ENCODE peak calls at places on chromosomes 11 and 22, in six cellular contexts. K is stomach, F is A549, I is HFF-Myc, Z is mucosa of descending colon, B is cardiac muscle cell. T is an unnamed sample.

GRCh38 chr11:123491241-123491640 is 61.2 kb downstream of the GRAMD1B start:
- DNase-seq in Z (no peak), F (no peak), B (no peak), K (no peak), I (no peak), T (no peak)

GRCh38 chr11:69659591-69659990 is 15.6 kb downstream of the LTO1 start:
- DNase-seq in B (no peak), I (no peak), Z (peak), F (no peak), K (no peak), T (no peak)

GRCh38 chr22:29782061-29782845 is 15.1 kb downstream of the UQCR10 start:
- DNase-seq in B (no peak), Z (peak), K (peak), I (no peak), F (no peak), T (no peak)

GRCh38 chr11:119529936-119530335 is 107.0 kb upstream of the THY1 start:
- DNase-seq in K (no peak), B (no peak), Z (no peak), I (no peak), F (no peak), T (no peak)

GRCh38 chr11:75445315-75445953 is 12.4 kb upstream of the KLHL35 start:
- DNase-seq in I (no peak), F (peak), K (peak), B (peak), Z (peak), T (peak)

GRCh38 chr11:1557904-1558831 is 13.9 kb downstream of the DUSP8 start:
- DNase-seq in F (peak), K (peak), Z (peak), I (no peak), B (no peak), T (peak)

GRCh38 chr11:78595431-78596130 is 20.9 kb upstream of the NARS2 start:
- DNase-seq in I (peak), Z (no peak), K (no peak), F (no peak), B (no peak), T (no peak)

GRCh38 chr11:35725880-35726279 is 63.3 kb downstream of the TRIM44 start:
- DNase-seq in B (no peak), K (no peak), Z (no peak), F (no peak), I (peak), T (peak)

GRCh38 chr11:120079750-120080610 is 57.9 kb downstream of the TRIM29 start:
- DNase-seq in F (no peak), Z (peak), K (peak), B (no peak), I (no peak), T (no peak)

GRCh38 chr22:38831166-38831945 is 12.5 kb downstream of the NPTXR start:
- DNase-seq in Z (no peak), B (no peak), K (no peak), I (no peak), F (no peak), T (peak)

GRCh38 chr11:69890476-69890875 is 71.3 kb upstream of the FGF3 start:
- DNase-seq in Z (peak), F (no peak), I (no peak), B (no peak), K (no peak), T (no peak)

GRCh38 chr22:47275479-47276218 is 513.2 kb downstream of the TBC1D22A start:
- DNase-seq in B (no peak), F (no peak), I (no peak), Z (no peak), K (no peak), T (peak)

GRCh38 chr11:117876341-117877119 is at the start of gene FXYD6:
- DNase-seq in Z (peak), F (no peak), B (peak), K (no peak), I (no peak), T (peak)

GRCh38 chr11:8251767-8252295 is 11.8 kb downstream of the LMO1 start:
- DNase-seq in Z (no peak), I (no peak), B (no peak), K (no peak), F (no peak), T (no peak)

GRCh38 chr22:47354668-47355387 is 592.4 kb downstream of the TBC1D22A start:
- DNase-seq in F (no peak), B (no peak), K (peak), Z (no peak), I (no peak), T (no peak)

GRCh38 chr22:45170001-45170466 is 6.3 kb downstream of the NUP50 start:
- DNase-seq in F (no peak), I (no peak), B (no peak), K (no peak), Z (no peak), T (no peak)

GRCh38 chr22:19983701-19984100 is 32.9 kb downstream of the ARVCF start:
- DNase-seq in F (no peak), Z (peak), I (no peak), K (no peak), B (no peak), T (no peak)

GRCh38 chr11:9396752-9397151 is 12.3 kb downstream of the IPO7 start:
- DNase-seq in F (no peak), Z (no peak), K (no peak), B (no peak), I (no peak), T (no peak)

GRCh38 chr11:61495801-61496601 is 12.5 kb upstream of the LRRC10B start:
- DNase-seq in Z (no peak), F (no peak), K (peak), I (no peak), B (no peak), T (no peak)

GRCh38 chr11:119324124-119324665 is 7.3 kb upstream of the MCAM start:
- DNase-seq in F (no peak), B (no peak), K (no peak), Z (no peak), I (no peak), T (no peak)

GRCh38 chr22:49324527-49325491 is 502.9 kb downstream of the BRD1 start:
- DNase-seq in I (no peak), B (no peak), F (no peak), K (peak), Z (no peak), T (no peak)

GRCh38 chr11:111797145-111797581 is 31.0 kb upstream of the PPP2R1B start:
- DNase-seq in B (no peak), Z (no peak), K (no peak), I (peak), F (no peak), T (peak)

GRCh38 chr22:19645905-19646304 is 68.4 kb upstream of the SEPTIN5 start:
- DNase-seq in I (no peak), K (no peak), F (no peak), B (no peak), Z (no peak), T (no peak)

GRCh38 chr22:35506259-35506570 is 34.4 kb upstream of the RASD2 start:
- DNase-seq in F (no peak), B (no peak), Z (no peak), K (no peak), I (peak), T (no peak)

GRCh38 chr11:73325036-73325981 is 17.2 kb downstream of the ARHGEF17 start:
- DNase-seq in Z (no peak), F (no peak), K (no peak), B (no peak), I (no peak), T (no peak)

GRCh38 chr22:21753374-21754111 is 17.9 kb upstream of the YPEL1 start:
- DNase-seq in F (no peak), B (no peak), K (no peak), Z (no peak), I (no peak), T (no peak)

GRCh38 chr22:50481440-50482106 is at the start of gene ADM2:
- DNase-seq in K (peak), I (no peak), B (peak), F (peak), Z (peak), T (no peak)
- H3K4me3 ChIP-seq in K (peak), I (peak), B (peak), F (peak), Z (peak), T (peak)

DNA sequence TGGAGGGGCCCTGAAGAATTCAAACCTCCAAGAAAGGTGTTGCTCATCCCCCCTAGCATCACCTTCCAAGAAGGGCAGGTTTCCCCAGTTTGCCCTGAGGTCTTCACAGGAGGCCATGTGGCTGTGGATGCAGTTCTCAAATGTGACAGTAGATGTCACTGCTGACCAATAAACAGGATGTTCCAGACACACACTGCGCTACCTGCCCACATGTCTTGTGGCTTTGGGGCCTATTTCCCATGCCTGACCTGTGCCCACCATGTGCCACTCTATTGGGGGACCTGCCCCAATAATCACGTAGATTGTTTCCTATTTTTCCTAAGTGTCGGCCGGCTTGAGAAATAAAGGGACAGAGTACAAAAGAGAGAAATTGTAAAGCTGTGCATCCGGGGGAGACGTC is 4.5 kb downstream of the GSTT2 start:
- DNase-seq in B (peak), Z (no peak), I (peak), K (no peak), F (no peak), T (peak)
- TF ChIP-seq CTCF in B (peak), Z (no peak), I (peak), K (peak), F (peak), T (peak)

DNA sequence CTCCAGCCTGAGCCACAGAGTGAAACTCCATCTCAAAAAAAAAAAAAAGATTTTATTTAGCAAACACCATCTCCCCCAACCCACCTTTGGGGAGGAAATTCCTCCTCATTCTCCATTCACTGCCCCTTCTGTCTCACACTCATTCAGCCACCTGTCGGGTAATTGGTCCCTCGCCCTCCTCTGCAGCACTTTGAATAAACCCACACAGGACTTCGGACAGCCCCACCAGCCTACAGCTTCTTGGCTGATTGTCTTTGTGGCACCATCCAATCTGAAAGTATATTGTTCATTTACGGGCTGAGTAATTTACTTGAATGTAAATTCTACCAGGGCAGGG is 7.5 kb upstream of the GGA1 start:
- DNase-seq in I (no peak), F (no peak), Z (no peak), K (no peak), B (peak), T (no peak)
- H3K4me3 ChIP-seq in I (no peak), F (no peak), Z (no peak), K (no peak), B (no peak), T (no peak)

GRCh38 chr11:86676533-86677154 is 4.2 kb upstream of the ME3 start:
- DNase-seq in I (no peak), B (peak), F (no peak), K (no peak), Z (peak), T (no peak)
- TF ChIP-seq CTCF in I (peak), B (peak), F (peak), K (no peak), Z (no peak), T (peak)

DNA sequence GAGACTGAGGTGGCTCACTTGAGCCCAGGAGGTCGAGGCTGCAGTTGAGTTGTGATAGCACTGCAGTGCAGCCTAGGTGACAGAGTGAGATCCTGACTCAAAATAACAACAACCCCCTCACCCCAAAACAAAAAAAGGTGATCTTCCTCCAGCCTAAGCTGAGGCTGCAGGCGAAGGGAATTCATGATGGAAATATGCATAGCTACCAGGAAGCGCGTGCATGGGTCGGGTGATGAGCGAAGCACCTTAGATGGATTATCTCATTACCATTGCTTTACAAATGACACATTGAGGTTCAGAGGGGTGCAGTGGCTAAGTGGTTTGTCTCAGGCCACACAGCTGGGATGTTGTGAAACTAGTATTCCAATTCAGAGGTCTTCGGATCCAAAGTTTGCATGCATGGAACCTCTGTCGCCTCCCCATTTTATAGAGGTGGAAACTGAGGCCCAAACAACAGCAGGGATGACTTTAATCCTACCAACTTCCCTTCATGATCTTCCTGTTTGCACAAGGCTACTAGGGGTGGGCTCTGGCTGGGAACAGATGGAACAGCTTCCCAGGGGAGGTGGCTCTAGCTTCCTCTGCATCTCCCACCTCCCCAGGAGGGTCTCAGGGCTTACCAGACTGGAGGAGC is 4.6 kb downstream of the SLC29A2 start:
- DNase-seq in Z (no peak), K (no peak), F (no peak), B (no peak), I (no peak), T (no peak)
- H3K4me3 ChIP-seq in Z (no peak), K (no peak), F (no peak), B (no peak), I (no peak), T (no peak)

GRCh38 chr11:251550-251949 is 14.8 kb downstream of the PSMD13 start:
- DNase-seq in K (no peak), Z (no peak), I (no peak), F (no peak), B (no peak), T (no peak)

GRCh38 chr11:250274-250673 is 13.5 kb downstream of the PSMD13 start:
- DNase-seq in Z (no peak), K (no peak), I (no peak), F (no peak), B (no peak), T (no peak)

GRCh38 chr11:249062-249461 is 12.3 kb downstream of the PSMD13 start:
- DNase-seq in Z (no peak), F (no peak), I (no peak), K (no peak), B (no peak), T (no peak)

GRCh38 chr11:252666-253065 is 15.9 kb downstream of the PSMD13 start:
- DNase-seq in I (no peak), K (no peak), F (no peak), Z (no peak), B (no peak), T (no peak)

GRCh38 chr11:250740-251299 is 14.0 kb downstream of the PSMD13 start:
- DNase-seq in F (peak), K (peak), Z (peak), B (peak), I (no peak), T (peak)
- TF ChIP-seq CTCF in F (peak), K (peak), Z (peak), B (peak), I (peak), T (peak)

DNA sequence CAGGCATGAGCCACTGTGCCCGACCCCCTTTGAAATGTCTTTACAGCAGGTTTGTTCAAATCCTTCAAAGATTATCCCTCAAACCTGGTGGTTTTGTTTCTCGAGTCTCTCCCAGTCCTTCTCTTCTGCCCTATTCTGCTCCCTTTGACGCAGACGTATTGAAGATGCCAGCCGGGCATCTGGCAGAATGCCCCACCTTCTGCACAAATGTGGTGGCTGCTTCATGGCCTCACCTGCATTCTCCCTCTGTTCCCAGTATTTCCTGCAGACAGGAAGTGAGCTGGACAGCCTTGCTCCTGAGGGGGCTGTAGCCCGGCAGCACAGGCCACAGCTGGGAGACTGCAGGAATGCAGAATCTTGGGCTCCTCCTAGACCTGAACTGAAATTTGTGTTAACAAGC is 4.8 kb upstream of the NAP1L4 start:
- DNase-seq in I (no peak), K (peak), B (no peak), F (no peak), Z (no peak), T (no peak)
- H3K4me3 ChIP-seq in I (no peak), K (no peak), B (no peak), F (no peak), Z (no peak), T (no peak)

GRCh38 chr11:60165946-60166345 is 16.9 kb downstream of the MS4A6A start:
- DNase-seq in K (no peak), B (no peak), Z (no peak), F (no peak), I (no peak), T (no peak)

GRCh38 chr11:60172011-60172410 is 10.9 kb downstream of the MS4A6A start:
- DNase-seq in F (no peak), I (no peak), Z (no peak), K (no peak), B (no peak), T (no peak)

GRCh38 chr11:60170566-60170965 is 12.3 kb downstream of the MS4A6A start:
- DNase-seq in B (no peak), F (no peak), Z (no peak), K (no peak), I (no peak), T (no peak)

GRCh38 chr11:60168306-60168705 is 14.6 kb downstream of the MS4A6A start:
- DNase-seq in I (no peak), Z (no peak), B (no peak), K (no peak), F (no peak), T (no peak)

DNA sequence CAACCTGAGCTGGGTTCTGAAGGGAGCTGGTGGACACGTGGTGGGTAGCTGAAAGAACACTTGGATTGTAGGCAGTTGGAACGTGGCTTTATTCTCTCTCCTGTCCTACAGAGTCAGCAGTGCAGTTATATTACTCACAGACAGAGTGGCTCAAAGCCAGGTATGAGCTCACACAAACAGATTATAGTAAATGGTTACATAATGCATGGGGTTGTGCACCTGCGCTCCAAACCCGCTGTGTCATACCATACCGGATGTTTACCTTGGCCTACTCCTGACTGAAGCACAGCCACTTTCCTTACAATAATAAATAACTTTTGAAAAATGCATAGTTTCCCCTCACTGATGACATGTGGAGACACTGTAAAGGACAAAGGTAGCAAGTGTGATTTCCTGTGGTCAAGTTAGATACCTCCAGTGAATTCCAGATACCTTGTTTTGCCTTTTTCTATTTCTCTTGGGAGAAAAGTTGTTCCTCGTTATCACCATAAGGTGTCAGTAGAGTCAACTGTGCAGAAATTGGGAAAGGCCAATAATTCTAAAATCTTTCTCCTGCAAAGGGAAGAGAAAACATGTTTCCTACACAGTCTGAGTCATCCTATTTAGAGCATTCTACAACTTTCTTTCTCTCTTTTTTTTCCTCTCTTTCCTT is 13.5 kb downstream of the MS4A6A start:
- DNase-seq in Z (no peak), K (peak), B (no peak), F (peak), I (no peak), T (peak)
- TF ChIP-seq CTCF in Z (no peak), K (no peak), B (peak), F (peak), I (no peak), T (peak)

DNA sequence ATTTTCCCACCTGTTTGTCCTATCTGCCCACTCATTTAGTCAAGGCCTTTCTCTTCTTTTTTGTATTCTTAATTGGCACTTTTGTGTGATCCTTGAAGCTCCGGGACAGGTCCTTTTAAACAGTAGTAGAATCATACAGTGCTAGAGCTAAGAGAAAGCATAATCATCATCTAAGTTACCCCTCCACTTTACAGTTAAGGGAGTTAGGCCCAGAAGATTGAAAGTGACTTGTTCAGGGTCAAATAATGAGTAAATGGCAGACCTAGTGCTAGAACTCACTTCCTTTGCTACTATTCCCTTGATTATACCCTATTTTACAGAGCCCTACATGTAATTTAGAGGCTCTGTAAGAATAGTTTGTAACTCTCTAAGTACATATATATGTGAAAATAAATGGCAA is 2.5 kb downstream of the USP47 start:
- DNase-seq in I (no peak), Z (no peak), K (no peak), F (no peak), B (no peak), T (no peak)
- H3K4me3 ChIP-seq in I (peak), Z (no peak), K (peak), F (no peak), B (peak), T (peak)

DNA sequence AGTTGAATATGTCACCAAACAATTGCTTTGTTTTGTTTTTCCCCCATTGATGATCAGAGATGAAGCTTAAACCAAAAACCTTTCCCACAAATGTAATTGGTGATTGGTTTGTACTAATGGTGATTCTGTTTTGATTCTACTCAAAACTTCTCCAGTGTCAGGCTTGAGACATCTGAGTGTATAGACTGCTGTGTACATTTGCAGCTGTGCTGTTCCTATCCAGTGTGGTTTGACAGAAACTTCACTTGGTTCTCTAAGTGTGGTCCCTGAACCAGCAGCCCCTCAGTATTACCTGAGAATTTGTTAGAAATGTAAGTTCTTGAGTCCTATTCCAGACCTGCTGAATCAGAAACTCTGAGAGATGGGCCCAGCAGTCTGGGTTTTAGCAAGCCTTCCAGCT is 84.8 kb downstream of the PPP6R3 start:
- DNase-seq in Z (no peak), F (no peak), I (no peak), B (no peak), K (no peak), T (no peak)
- TF ChIP-seq CTCF in Z (no peak), F (no peak), I (no peak), B (no peak), K (no peak), T (no peak)